ENCODE peak calls at places on chromosomes 7 and 10, in nine cellular contexts. Z is heart right ventricle, U is neural progenitor cell, O is right cardiac atrium, T is A549, G is spleen, W is astrocyte, R is GM12878, A is mammary epithelial cell. N is an unnamed sample.

GRCh38 chr7:73612598-73613269 is 11.6 kb downstream of the MLXIPL start:
- DNase-seq in Z (no peak), U (peak), O (no peak), T (peak), G (no peak), W (no peak), R (no peak), A (peak), N (peak)

GRCh38 chr7:24722386-24723177 is 34.7 kb downstream of the GSDME start:
- DNase-seq in Z (no peak), U (peak), O (no peak), T (no peak), G (peak), W (no peak), R (no peak), A (no peak), N (peak)

GRCh38 chr10:43318978-43319965 is 52.2 kb upstream of the FXYD4 start:
- DNase-seq in Z (no peak), U (no peak), O (no peak), T (no peak), G (peak), W (no peak), R (no peak), A (no peak), N (no peak)

GRCh38 chr7:51539840-51540239 is 223.2 kb upstream of the COBL start:
- DNase-seq in Z (no peak), U (no peak), O (no peak), T (no peak), G (no peak), W (no peak), R (no peak), A (no peak), N (no peak)

GRCh38 chr10:1364151-1364910 is 308.1 kb downstream of the WDR37 start:
- DNase-seq in Z (no peak), U (no peak), O (peak), T (no peak), G (peak), W (no peak), R (no peak), A (no peak), N (no peak)

GRCh38 chr7:99837649-99838361 is 10.0 kb downstream of the CYP3A43 start:
- DNase-seq in Z (no peak), U (no peak), O (no peak), T (no peak), G (no peak), W (no peak), R (peak), A (peak), N (no peak)

GRCh38 chr7:104984591-104985258 is 29.3 kb upstream of the KMT2E start:
- DNase-seq in Z (no peak), U (no peak), O (no peak), T (no peak), G (no peak), W (no peak), R (no peak), A (no peak), N (no peak)

GRCh38 chr7:29189743-29190201 is 4.8 kb upstream of the CHN2 start:
- DNase-seq in Z (peak), U (peak), O (peak), T (peak), G (peak), W (peak), R (no peak), A (peak), N (peak)

GRCh38 chr10:13890617-13891541 is 304.1 kb downstream of the PRPF18 start:
- DNase-seq in Z (peak), U (peak), O (peak), T (no peak), G (no peak), W (peak), R (no peak), A (no peak), N (no peak)

GRCh38 chr7:40204581-40204980 is 69.8 kb downstream of the SUGCT start:
- DNase-seq in Z (no peak), U (no peak), O (no peak), T (no peak), G (no peak), W (no peak), R (no peak), A (no peak), N (no peak)

GRCh38 chr7:52254396-52255025 is 780.9 kb upstream of the POM121L12 start:
- DNase-seq in Z (no peak), U (no peak), O (no peak), T (no peak), G (no peak), W (no peak), R (no peak), A (no peak), N (no peak)

GRCh38 chr7:70539622-70540021 is 592.3 kb upstream of the GALNT17 start:
- DNase-seq in Z (no peak), U (no peak), O (no peak), T (no peak), G (no peak), W (no peak), R (no peak), A (no peak), N (no peak)

GRCh38 chr10:32939296-32940111 is 18.5 kb downstream of the ITGB1 start:
- DNase-seq in Z (no peak), U (no peak), O (no peak), T (no peak), G (no peak), W (no peak), R (no peak), A (peak), N (no peak)
- H3K27ac ChIP-seq in Z (peak), U (no peak), O (peak), T (peak), G (no peak), W (peak), R (no peak), A (no peak), N (peak)

GRCh38 chr10:103931603-103932002 is 13.6 kb upstream of the STN1 start:
- DNase-seq in Z (no peak), U (no peak), O (no peak), T (no peak), G (no peak), W (no peak), R (no peak), A (no peak), N (no peak)

GRCh38 chr10:103930449-103930848 is 12.5 kb upstream of the STN1 start:
- DNase-seq in Z (no peak), U (no peak), O (no peak), T (no peak), G (no peak), W (no peak), R (no peak), A (no peak), N (no peak)

GRCh38 chr10:103928784-103929183 is 10.8 kb upstream of the STN1 start:
- DNase-seq in Z (no peak), U (no peak), O (no peak), T (no peak), G (no peak), W (no peak), R (no peak), A (no peak), N (no peak)

GRCh38 chr10:103929396-103929921 is 11.5 kb upstream of the STN1 start:
- DNase-seq in Z (no peak), U (no peak), O (no peak), T (no peak), G (no peak), W (peak), R (no peak), A (no peak), N (no peak)

GRCh38 chr10:103930881-103931280 is 12.9 kb upstream of the STN1 start:
- DNase-seq in Z (no peak), U (no peak), O (no peak), T (no peak), G (no peak), W (no peak), R (no peak), A (no peak), N (no peak)
- H3K27ac ChIP-seq in Z (no peak), U (no peak), O (no peak), T (no peak), G (no peak), W (no peak), R (no peak), A (no peak), N (no peak)

GRCh38 chr10:36172054-36172531 is 530.0 kb upstream of the FZD8 start:
- DNase-seq in Z (no peak), U (no peak), O (no peak), T (no peak), G (no peak), W (peak), R (no peak), A (peak), N (no peak)
- H3K27ac ChIP-seq in Z (no peak), U (no peak), O (peak), T (peak), G (no peak), W (peak), R (no peak), A (peak), N (peak)

DNA sequence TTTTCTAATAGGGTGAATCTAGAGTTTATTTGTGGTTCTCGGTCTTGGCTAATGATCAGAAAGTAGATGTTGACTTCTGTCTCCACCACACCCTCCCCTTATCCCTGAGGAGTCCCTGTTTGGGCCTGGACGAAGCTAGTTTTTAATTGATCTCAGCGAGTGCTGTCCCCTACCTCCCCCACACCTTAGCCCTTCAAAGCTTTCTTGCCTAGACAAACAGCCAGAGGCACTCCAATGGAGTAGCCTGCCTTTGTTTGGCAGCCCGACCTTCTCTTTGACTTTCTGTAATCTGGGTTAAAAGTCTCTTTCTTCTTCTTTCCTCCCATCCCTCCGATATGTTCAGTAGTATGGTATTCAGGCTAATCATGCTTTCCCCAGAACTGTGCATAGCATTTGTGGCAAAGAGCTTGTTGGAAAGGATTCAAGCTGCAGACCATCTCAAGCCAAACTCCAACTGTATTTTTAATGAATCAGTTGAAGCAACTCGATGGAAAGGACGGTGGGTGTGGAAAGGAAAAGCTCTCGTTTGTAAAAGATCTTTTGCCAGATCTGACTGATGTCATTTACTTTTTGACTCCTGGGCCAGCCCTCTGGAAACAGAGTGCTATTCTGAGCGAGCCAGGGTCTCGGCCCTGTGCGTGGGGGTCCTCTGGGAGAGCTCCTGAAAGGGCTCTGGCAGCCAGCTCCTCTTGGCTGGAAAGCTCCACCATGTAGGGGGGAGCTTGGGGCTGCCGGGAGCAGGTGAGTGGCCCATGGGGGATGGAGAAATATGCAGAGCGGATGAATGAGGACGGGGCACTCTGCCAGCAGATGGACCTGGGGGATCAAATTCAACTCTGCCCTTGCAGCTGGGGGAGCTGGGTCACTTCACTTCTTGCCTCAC is 4.5 kb downstream of the FAM180A start:
- DNase-seq in Z (peak), U (no peak), O (peak), T (no peak), G (no peak), W (peak), R (no peak), A (no peak), N (no peak)
- H3K27ac ChIP-seq in Z (peak), U (no peak), O (no peak), T (no peak), G (no peak), W (peak), R (no peak), A (peak), N (no peak)

GRCh38 chr10:22042557-22043326 is 39.2 kb upstream of the DNAJC1 start:
- DNase-seq in Z (no peak), U (peak), O (no peak), T (peak), G (no peak), W (no peak), R (no peak), A (no peak), N (no peak)
- H3K27ac ChIP-seq in Z (no peak), U (no peak), O (no peak), T (peak), G (no peak), W (no peak), R (no peak), A (no peak), N (no peak)

DNA sequence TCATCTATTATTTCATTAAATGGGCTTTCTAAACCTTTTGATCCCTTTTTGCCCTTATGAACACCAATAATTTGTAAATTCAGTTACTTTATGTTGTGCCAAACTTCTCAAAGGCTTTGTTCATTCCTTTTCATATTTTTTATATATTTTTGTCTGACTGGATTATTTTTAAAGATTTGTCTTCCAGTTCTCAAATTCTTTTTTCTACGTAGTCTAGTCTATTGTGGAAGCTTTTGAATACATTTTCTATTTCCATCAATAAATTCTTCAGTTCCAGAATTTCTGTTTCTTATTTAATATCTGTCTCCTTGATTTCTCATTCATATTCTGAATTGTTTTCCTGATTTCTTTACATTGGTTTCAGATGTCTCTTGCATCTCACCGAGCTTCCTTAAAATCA is 108.2 kb downstream of the CTNNA3 start:
- DNase-seq in Z (no peak), U (no peak), O (no peak), T (no peak), G (no peak), W (no peak), R (no peak), A (no peak), N (no peak)
- H3K27ac ChIP-seq in Z (no peak), U (no peak), O (no peak), T (no peak), G (no peak), W (no peak), R (no peak), A (no peak), N (no peak)

GRCh38 chr7:131011437-131011752 is 277.4 kb upstream of the KLF14 start:
- DNase-seq in Z (no peak), U (no peak), O (peak), T (no peak), G (peak), W (no peak), R (no peak), A (no peak), N (no peak)
- H3K27ac ChIP-seq in Z (no peak), U (no peak), O (peak), T (peak), G (peak), W (no peak), R (peak), A (no peak), N (no peak)

GRCh38 chr10:47299989-47300931 is at the start of gene GDF10:
- DNase-seq in Z (no peak), U (peak), O (peak), T (no peak), G (no peak), W (no peak), R (no peak), A (no peak), N (no peak)
- H3K27ac ChIP-seq in Z (no peak), U (no peak), O (no peak), T (peak), G (no peak), W (no peak), R (no peak), A (no peak), N (no peak)

DNA sequence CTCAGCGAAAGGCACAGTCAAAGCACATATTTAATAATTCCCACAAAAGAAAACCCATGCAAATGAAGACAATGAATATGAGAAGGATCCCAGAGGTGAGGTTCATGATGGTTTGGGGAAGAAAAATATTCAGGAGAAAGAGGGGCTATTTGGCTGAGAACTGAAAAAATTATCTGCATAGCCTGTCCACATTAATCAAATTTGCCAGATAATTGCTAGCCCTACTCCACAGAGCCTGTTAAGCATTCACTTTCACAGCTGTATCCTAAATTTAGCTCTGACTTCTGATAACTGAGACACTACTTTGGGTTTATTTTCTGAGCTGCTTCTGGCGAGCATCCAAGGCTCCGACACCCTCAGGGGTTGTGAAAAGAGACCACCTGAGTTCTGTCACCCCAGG is 176.2 kb downstream of the HERPUD2 start:
- DNase-seq in Z (no peak), U (no peak), O (no peak), T (no peak), G (no peak), W (no peak), R (no peak), A (no peak), N (no peak)
- H3K27ac ChIP-seq in Z (no peak), U (no peak), O (no peak), T (no peak), G (no peak), W (no peak), R (no peak), A (no peak), N (no peak)

N was measured in SJCRH30.